ENCODE peak calls at places on chromosomes 13 and 19, in eight cellular contexts. One of them, this sample, is unnamed.

GRCh38 chr13:88840085-88840484 is 1168.9 kb downstream of the SLITRK5 start:
- DNase-seq in activated naive CD4-positive, alpha-beta T cell treated with anti-CD3 and anti-CD28 coated beads for 36 hours: no peak
- DNase-seq in NCI-H1417: no peak
- DNase-seq in NCI-H510A: no peak
- DNase-seq in posterior cingulate gyrus: no peak
- DNase-seq in pons: no peak
- DNase-seq in HS-5: no peak
- DNase-seq in erythroblast: no peak
- DNase-seq in this sample: no peak

GRCh38 chr19:18109731-18110671 is 12.4 kb downstream of the MAST3 start:
- DNase-seq in activated naive CD4-positive, alpha-beta T cell treated with anti-CD3 and anti-CD28 coated beads for 36 hours: peak
- DNase-seq in NCI-H1417: peak
- DNase-seq in NCI-H510A: no peak
- DNase-seq in posterior cingulate gyrus: no peak
- DNase-seq in pons: no peak
- DNase-seq in HS-5: no peak
- DNase-seq in erythroblast: no peak
- DNase-seq in this sample: peak

GRCh38 chr19:57338798-57339378 is 12.2 kb upstream of the ZNF304 start:
- DNase-seq in activated naive CD4-positive, alpha-beta T cell treated with anti-CD3 and anti-CD28 coated beads for 36 hours: no peak
- DNase-seq in NCI-H1417: no peak
- DNase-seq in NCI-H510A: no peak
- DNase-seq in posterior cingulate gyrus: no peak
- DNase-seq in pons: no peak
- DNase-seq in HS-5: no peak
- DNase-seq in erythroblast: no peak
- DNase-seq in this sample: no peak

GRCh38 chr13:114264886-114265611 is 16.4 kb upstream of the UPF3A start:
- DNase-seq in activated naive CD4-positive, alpha-beta T cell treated with anti-CD3 and anti-CD28 coated beads for 36 hours: no peak
- DNase-seq in NCI-H1417: no peak
- DNase-seq in NCI-H510A: no peak
- DNase-seq in posterior cingulate gyrus: no peak
- DNase-seq in pons: no peak
- DNase-seq in HS-5: peak
- DNase-seq in erythroblast: no peak
- DNase-seq in this sample: no peak

GRCh38 chr19:48493718-48494515 is 17.7 kb downstream of the LMTK3 start:
- DNase-seq in activated naive CD4-positive, alpha-beta T cell treated with anti-CD3 and anti-CD28 coated beads for 36 hours: no peak
- DNase-seq in NCI-H1417: no peak
- DNase-seq in NCI-H510A: no peak
- DNase-seq in posterior cingulate gyrus: no peak
- DNase-seq in pons: no peak
- DNase-seq in HS-5: no peak
- DNase-seq in erythroblast: no peak
- DNase-seq in this sample: no peak

GRCh38 chr19:55340144-55340783 is 588 bp downstream of the KMT5C start:
- DNase-seq in activated naive CD4-positive, alpha-beta T cell treated with anti-CD3 and anti-CD28 coated beads for 36 hours: peak
- DNase-seq in NCI-H1417: peak
- DNase-seq in NCI-H510A: no peak
- DNase-seq in posterior cingulate gyrus: no peak
- DNase-seq in pons: no peak
- DNase-seq in HS-5: no peak
- DNase-seq in erythroblast: peak
- DNase-seq in this sample: peak

GRCh38 chr13:98547455-98547854 is 29.5 kb downstream of the STK24 start:
- DNase-seq in activated naive CD4-positive, alpha-beta T cell treated with anti-CD3 and anti-CD28 coated beads for 36 hours: no peak
- DNase-seq in NCI-H1417: no peak
- DNase-seq in NCI-H510A: no peak
- DNase-seq in posterior cingulate gyrus: no peak
- DNase-seq in pons: no peak
- DNase-seq in HS-5: no peak
- DNase-seq in erythroblast: no peak
- DNase-seq in this sample: no peak

GRCh38 chr19:7670150-7670784 is 1.4 kb downstream of the RETN start:
- DNase-seq in activated naive CD4-positive, alpha-beta T cell treated with anti-CD3 and anti-CD28 coated beads for 36 hours: peak
- DNase-seq in NCI-H1417: peak
- DNase-seq in NCI-H510A: no peak
- DNase-seq in posterior cingulate gyrus: peak
- DNase-seq in pons: no peak
- DNase-seq in HS-5: no peak
- DNase-seq in erythroblast: no peak
- DNase-seq in this sample: no peak

GRCh38 chr13:48600374-48601364 is 53.1 kb upstream of the CYSLTR2 start:
- DNase-seq in activated naive CD4-positive, alpha-beta T cell treated with anti-CD3 and anti-CD28 coated beads for 36 hours: no peak
- DNase-seq in NCI-H1417: no peak
- DNase-seq in NCI-H510A: no peak
- DNase-seq in posterior cingulate gyrus: no peak
- DNase-seq in pons: no peak
- DNase-seq in HS-5: peak
- DNase-seq in erythroblast: no peak
- DNase-seq in this sample: no peak

This sample was measured in Karpas-422.